ENCODE peak calls at places on chromosomes 13 and 19, in seven cellular contexts. One of them, this sample, is unnamed.

GRCh38 chr13:106609116-106609515 is 41.2 kb upstream of the ARGLU1 start:
- DNase-seq in heart right ventricle: no peak
- DNase-seq in A549: no peak
- DNase-seq in foreskin fibroblast: no peak
- DNase-seq in stomach: no peak
- DNase-seq in K562: no peak
- DNase-seq in astrocyte of the cerebellum: no peak
- DNase-seq in this sample: no peak

GRCh38 chr19:17954401-17954800 is 12.5 kb upstream of the KCNN1 start:
- DNase-seq in foreskin fibroblast: no peak
- DNase-seq in stomach: no peak
- DNase-seq in A549: no peak
- DNase-seq in astrocyte of the cerebellum: no peak
- DNase-seq in K562: no peak
- DNase-seq in heart right ventricle: no peak
- DNase-seq in this sample: no peak

GRCh38 chr19:920051-920857 is 3.1 kb downstream of the KISS1R start:
- DNase-seq in A549: no peak
- DNase-seq in stomach: no peak
- DNase-seq in heart right ventricle: no peak
- DNase-seq in foreskin fibroblast: peak; percentile 59
- DNase-seq in astrocyte of the cerebellum: no peak
- DNase-seq in K562: no peak
- DNase-seq in this sample: no peak

GRCh38 chr19:512548-513365 is 5.5 kb downstream of the TPGS1 start:
- DNase-seq in foreskin fibroblast: peak; percentile 34
- DNase-seq in heart right ventricle: no peak
- DNase-seq in astrocyte of the cerebellum: no peak
- DNase-seq in K562: peak; percentile 64
- DNase-seq in A549: no peak
- DNase-seq in stomach: no peak
- DNase-seq in this sample: no peak

GRCh38 chr19:35120492-35120891 is 4.9 kb downstream of the FXYD3 start:
- DNase-seq in astrocyte of the cerebellum: peak; percentile 5
- DNase-seq in heart right ventricle: no peak
- DNase-seq in foreskin fibroblast: peak; percentile 85
- DNase-seq in K562: no peak
- DNase-seq in stomach: no peak
- DNase-seq in A549: peak; percentile 57
- DNase-seq in this sample: no peak

GRCh38 chr19:47682939-47683338 is 30.3 kb upstream of the EHD2 start:
- DNase-seq in heart right ventricle: no peak
- DNase-seq in stomach: peak; percentile 71
- DNase-seq in A549: no peak
- DNase-seq in K562: no peak
- DNase-seq in astrocyte of the cerebellum: peak; percentile 81
- DNase-seq in foreskin fibroblast: no peak
- DNase-seq in this sample: no peak

GRCh38 chr13:50104493-50104892 is 89.2 kb downstream of the KCNRG start:
- DNase-seq in A549: no peak
- DNase-seq in astrocyte of the cerebellum: no peak
- DNase-seq in heart right ventricle: no peak
- DNase-seq in foreskin fibroblast: peak; percentile 41
- DNase-seq in stomach: no peak
- DNase-seq in K562: no peak
- DNase-seq in this sample: no peak

GRCh38 chr13:65595881-65596280 is 1634.3 kb downstream of the PCDH9 start:
- DNase-seq in K562: no peak
- DNase-seq in heart right ventricle: no peak
- DNase-seq in astrocyte of the cerebellum: no peak
- DNase-seq in A549: no peak
- DNase-seq in foreskin fibroblast: peak; percentile 8
- DNase-seq in stomach: no peak
- DNase-seq in this sample: no peak

GRCh38 chr19:24059572-24060295 is 27.3 kb upstream of the ZNF254 start:
- DNase-seq in A549: no peak
- DNase-seq in foreskin fibroblast: no peak
- DNase-seq in stomach: no peak
- DNase-seq in K562: no peak
- DNase-seq in astrocyte of the cerebellum: no peak
- DNase-seq in heart right ventricle: no peak
- DNase-seq in this sample: no peak

GRCh38 chr13:51585696-51586095 is 1.4 kb downstream of the WDFY2 start:
- DNase-seq in A549: no peak
- DNase-seq in K562: no peak
- DNase-seq in foreskin fibroblast: peak; percentile 47
- DNase-seq in astrocyte of the cerebellum: no peak
- DNase-seq in stomach: no peak
- DNase-seq in heart right ventricle: no peak
- DNase-seq in this sample: no peak

GRCh38 chr13:71979616-71980015 is 112.6 kb upstream of the DACH1 start:
- DNase-seq in A549: peak; percentile 1
- DNase-seq in foreskin fibroblast: peak; percentile 1
- DNase-seq in stomach: no peak
- DNase-seq in astrocyte of the cerebellum: no peak
- DNase-seq in K562: no peak
- DNase-seq in heart right ventricle: no peak
- DNase-seq in this sample: no peak

GRCh38 chr19:19997656-19998268 is 41.5 kb downstream of the ZNF682 start:
- DNase-seq in heart right ventricle: peak; percentile 21
- DNase-seq in foreskin fibroblast: no peak
- DNase-seq in K562: no peak
- DNase-seq in stomach: peak; percentile 27
- DNase-seq in astrocyte of the cerebellum: no peak
- DNase-seq in A549: no peak
- DNase-seq in this sample: no peak
- TF ChIP-seq CTCF in heart right ventricle: peak; percentile 56
- TF ChIP-seq CTCF in foreskin fibroblast: peak; percentile 27
- TF ChIP-seq CTCF in K562: no peak
- TF ChIP-seq CTCF in stomach: peak; percentile 78
- TF ChIP-seq CTCF in astrocyte of the cerebellum: peak; percentile 10
- TF ChIP-seq CTCF in A549: no peak
- TF ChIP-seq CTCF in this sample: peak; percentile 44

GRCh38 chr19:45816236-45817009 is 1.3 kb upstream of the RSPH6A start:
- DNase-seq in A549: no peak
- DNase-seq in heart right ventricle: no peak
- DNase-seq in foreskin fibroblast: no peak
- DNase-seq in K562: no peak
- DNase-seq in astrocyte of the cerebellum: no peak
- DNase-seq in stomach: no peak
- DNase-seq in this sample: no peak

GRCh38 chr19:45812297-45812696 is 2.8 kb downstream of the RSPH6A start:
- DNase-seq in foreskin fibroblast: no peak
- DNase-seq in K562: no peak
- DNase-seq in astrocyte of the cerebellum: no peak
- DNase-seq in stomach: no peak
- DNase-seq in A549: no peak
- DNase-seq in heart right ventricle: no peak
- DNase-seq in this sample: no peak

GRCh38 chr19:45815501-45816216 is 551 bp upstream of the RSPH6A start:
- DNase-seq in heart right ventricle: no peak
- DNase-seq in stomach: no peak
- DNase-seq in A549: no peak
- DNase-seq in foreskin fibroblast: no peak
- DNase-seq in K562: no peak
- DNase-seq in astrocyte of the cerebellum: no peak
- DNase-seq in this sample: no peak

GRCh38 chr19:45814851-45815481 is at the start of gene RSPH6A:
- DNase-seq in stomach: no peak
- DNase-seq in A549: no peak
- DNase-seq in K562: no peak
- DNase-seq in heart right ventricle: no peak
- DNase-seq in foreskin fibroblast: no peak
- DNase-seq in astrocyte of the cerebellum: no peak
- DNase-seq in this sample: no peak

DNA sequence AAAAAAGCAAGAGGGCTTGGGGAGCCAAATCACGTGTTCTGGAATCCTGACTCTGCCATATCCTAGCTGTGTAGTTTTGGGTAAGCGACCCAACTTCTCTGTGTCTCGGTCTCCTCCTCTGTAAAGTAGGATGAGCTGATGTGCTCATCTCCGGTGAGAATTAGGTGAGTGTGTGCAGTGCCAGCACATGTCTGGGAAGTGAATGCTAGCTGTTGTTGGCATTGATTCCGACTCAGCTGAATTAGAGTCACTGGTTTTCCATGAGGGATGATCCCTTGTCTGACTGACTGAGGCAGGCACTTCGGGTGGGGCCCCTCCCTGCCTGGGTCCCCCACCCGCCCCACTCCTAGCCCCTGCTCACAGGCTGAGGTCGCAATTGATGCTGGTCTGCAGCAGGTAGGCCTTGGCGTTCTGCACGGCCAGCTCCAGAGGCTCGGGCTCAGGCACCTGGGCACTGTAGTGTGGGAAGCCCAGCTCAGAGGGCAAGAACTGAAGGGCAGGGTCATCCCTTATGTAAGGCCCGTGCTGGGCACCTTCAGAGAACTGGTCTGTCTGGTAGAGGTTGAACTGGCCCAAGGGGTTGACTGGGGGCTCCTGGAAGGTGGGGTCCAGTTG is 835 bp downstream of the RSPH6A start:
- DNase-seq in K562: no peak
- DNase-seq in stomach: no peak
- DNase-seq in foreskin fibroblast: no peak
- DNase-seq in astrocyte of the cerebellum: no peak
- DNase-seq in heart right ventricle: no peak
- DNase-seq in A549: no peak
- DNase-seq in this sample: no peak
- H3K4me3 ChIP-seq in K562: no peak overlapping the region
- H3K4me3 ChIP-seq in stomach: no peak overlapping the region
- H3K4me3 ChIP-seq in foreskin fibroblast: no peak overlapping the region
- H3K4me3 ChIP-seq in astrocyte of the cerebellum: no peak overlapping the region
- H3K4me3 ChIP-seq in heart right ventricle: no peak overlapping the region
- H3K4me3 ChIP-seq in A549: no peak overlapping the region
- H3K4me3 ChIP-seq in this sample: no peak overlapping the region

GRCh38 chr13:36447501-36447900 is 15.2 kb downstream of the CCNA1 start:
- DNase-seq in heart right ventricle: no peak
- DNase-seq in foreskin fibroblast: peak; percentile 48
- DNase-seq in K562: no peak
- DNase-seq in stomach: no peak
- DNase-seq in A549: no peak
- DNase-seq in astrocyte of the cerebellum: peak; percentile 71
- DNase-seq in this sample: no peak
- TF ChIP-seq CTCF in heart right ventricle: no peak
- TF ChIP-seq CTCF in foreskin fibroblast: no peak
- TF ChIP-seq CTCF in K562: no peak
- TF ChIP-seq CTCF in stomach: no peak
- TF ChIP-seq CTCF in A549: no peak
- TF ChIP-seq CTCF in astrocyte of the cerebellum: no peak
- TF ChIP-seq CTCF in this sample: no peak

GRCh38 chr19:2783781-2784145 is 690 bp upstream of the SGTA start:
- DNase-seq in astrocyte of the cerebellum: no peak
- DNase-seq in heart right ventricle: no peak
- DNase-seq in A549: no peak
- DNase-seq in stomach: no peak
- DNase-seq in K562: no peak
- DNase-seq in foreskin fibroblast: no peak
- DNase-seq in this sample: no peak
- H3K4me3 ChIP-seq in astrocyte of the cerebellum: peak overlapping the region; percentile 99
- H3K4me3 ChIP-seq in heart right ventricle: no peak overlapping the region
- H3K4me3 ChIP-seq in A549: no peak overlapping the region
- H3K4me3 ChIP-seq in stomach: peak overlapping the region; percentile 82
- H3K4me3 ChIP-seq in K562: no peak overlapping the region
- H3K4me3 ChIP-seq in foreskin fibroblast: peak overlapping the region; percentile 48
- H3K4me3 ChIP-seq in this sample: peak overlapping the region; percentile 35

DNA sequence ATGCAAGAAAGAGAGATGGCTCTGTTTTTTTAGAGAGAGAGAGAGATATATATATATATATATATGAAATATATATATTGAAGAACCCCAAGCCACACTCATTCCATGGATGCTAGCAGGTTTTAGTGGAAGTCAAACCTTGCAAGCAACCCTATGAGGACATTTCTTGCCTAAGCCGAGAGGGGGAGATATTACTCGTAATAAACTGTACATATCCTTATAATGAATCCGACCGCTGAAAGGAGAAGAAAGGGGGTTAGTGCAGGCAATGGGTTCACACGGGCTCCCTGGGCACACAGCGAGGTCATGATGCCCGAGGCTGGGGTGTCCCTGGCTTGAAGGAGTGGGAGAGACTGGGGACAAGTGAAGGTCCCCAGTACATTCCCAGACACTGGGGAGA is 78.3 kb downstream of the IER2 start:
- DNase-seq in K562: no peak
- DNase-seq in A549: peak; percentile 33
- DNase-seq in stomach: no peak
- DNase-seq in astrocyte of the cerebellum: no peak
- DNase-seq in heart right ventricle: no peak
- DNase-seq in foreskin fibroblast: no peak
- DNase-seq in this sample: no peak
- TF ChIP-seq CTCF in K562: peak; percentile 28
- TF ChIP-seq CTCF in A549: no peak
- TF ChIP-seq CTCF in stomach: no peak
- TF ChIP-seq CTCF in astrocyte of the cerebellum: no peak
- TF ChIP-seq CTCF in heart right ventricle: no peak
- TF ChIP-seq CTCF in foreskin fibroblast: no peak
- TF ChIP-seq CTCF in this sample: no peak

DNA sequence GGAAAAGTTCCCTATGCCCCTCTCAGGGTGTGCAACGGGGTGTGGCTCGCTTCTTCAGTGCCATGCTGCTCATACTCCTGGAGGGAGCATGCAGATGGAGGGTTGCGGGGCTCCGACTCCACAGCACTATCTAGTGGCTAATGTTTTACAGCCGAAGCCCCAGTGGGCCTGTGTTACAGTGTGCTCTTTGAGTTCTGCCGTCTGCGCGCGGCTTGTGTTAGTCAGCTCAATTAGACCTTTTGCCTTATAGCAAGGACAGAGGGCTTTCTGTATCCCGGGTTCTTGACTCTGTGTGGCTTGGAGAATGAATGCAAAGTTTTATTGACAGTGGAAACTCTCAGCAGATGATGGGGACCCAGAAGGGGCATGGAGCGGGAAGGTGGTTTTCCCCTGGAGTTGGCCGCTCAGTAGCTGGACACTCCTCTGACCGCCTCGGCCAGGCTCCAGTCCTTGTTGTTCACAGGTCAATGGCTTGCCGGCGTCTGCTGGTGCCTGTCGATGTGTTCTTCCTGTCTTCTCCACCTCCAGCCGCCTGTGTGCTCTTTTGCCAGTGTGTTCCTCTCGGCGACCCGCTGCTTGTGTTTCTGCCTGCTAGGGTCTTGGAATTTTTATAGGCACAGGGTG is 383.4 kb downstream of the LMO7 start:
- DNase-seq in stomach: no peak
- DNase-seq in A549: peak; percentile 18
- DNase-seq in heart right ventricle: peak; percentile 12
- DNase-seq in astrocyte of the cerebellum: no peak
- DNase-seq in foreskin fibroblast: no peak
- DNase-seq in K562: no peak
- DNase-seq in this sample: no peak
- H3K4me3 ChIP-seq in stomach: no peak overlapping the region
- H3K4me3 ChIP-seq in A549: no peak overlapping the region
- H3K4me3 ChIP-seq in heart right ventricle: no peak overlapping the region
- H3K4me3 ChIP-seq in astrocyte of the cerebellum: no peak overlapping the region
- H3K4me3 ChIP-seq in foreskin fibroblast: no peak overlapping the region
- H3K4me3 ChIP-seq in K562: no peak overlapping the region
- H3K4me3 ChIP-seq in this sample: no peak overlapping the region

GRCh38 chr19:15810335-15810734 is 5.1 kb downstream of the OR10H1 start:
- DNase-seq in astrocyte of the cerebellum: no peak
- DNase-seq in foreskin fibroblast: no peak
- DNase-seq in A549: peak; percentile 38
- DNase-seq in heart right ventricle: no peak
- DNase-seq in stomach: peak; percentile 27
- DNase-seq in K562: peak; percentile 29
- DNase-seq in this sample: no peak
- TF ChIP-seq CTCF in astrocyte of the cerebellum: no peak
- TF ChIP-seq CTCF in foreskin fibroblast: no peak
- TF ChIP-seq CTCF in A549: peak; percentile 33
- TF ChIP-seq CTCF in heart right ventricle: no peak
- TF ChIP-seq CTCF in stomach: no peak
- TF ChIP-seq CTCF in K562: peak; percentile 42
- TF ChIP-seq CTCF in this sample: no peak